ENCODE peak calls at places on chromosomes 5 and 9, in four cellular contexts. S is HCT116; U is mammary epithelial cell; C is CD4-positive, alpha-beta T cell. E is an unnamed sample.

GRCh38 chr9:80649496-80649895 is 1039.9 kb downstream of the TLE1 start:
- DNase-seq in S (no peak), U (no peak), C (no peak), E (no peak)

GRCh38 chr5:102539598-102539997 is 40.8 kb upstream of the SLCO6A1 start:
- DNase-seq in S (no peak), U (no peak), C (no peak), E (no peak)

GRCh38 chr9:37405350-37405749 is 17.1 kb upstream of the GRHPR start:
- DNase-seq in S (no peak), U (no peak), C (no peak), E (no peak)

GRCh38 chr9:90778746-90779145 is 22.9 kb upstream of the SYK start:
- DNase-seq in S (no peak), U (no peak), C (no peak), E (no peak)

GRCh38 chr9:928363-929042 is 48.0 kb upstream of the DMRT3 start:
- DNase-seq in S (peak), U (no peak), C (no peak), E (no peak)

GRCh38 chr9:117276444-117276843 is 138.4 kb downstream of the ASTN2 start:
- DNase-seq in S (no peak), U (no peak), C (no peak), E (no peak)

GRCh38 chr9:111833941-111834340 is 39.2 kb upstream of the SHOC1 start:
- DNase-seq in S (no peak), U (peak), C (no peak), E (peak)

GRCh38 chr5:56910123-56910951 is 941 bp downstream of the SETD9 start:
- DNase-seq in S (no peak), U (no peak), C (no peak), E (no peak)

GRCh38 chr5:163565931-163566608 is 60.7 kb downstream of the MAT2B start:
- DNase-seq in S (no peak), U (peak), C (no peak), E (peak)

GRCh38 chr9:70954126-70954525 is 167.3 kb downstream of the TRPM3 start:
- DNase-seq in S (peak), U (peak), C (no peak), E (peak)

GRCh38 chr9:135348788-135349150 is 130.8 kb upstream of the PPP1R26 start:
- DNase-seq in S (no peak), U (no peak), C (no peak), E (no peak)

GRCh38 chr5:147669113-147669869 is 113.2 kb downstream of the JAKMIP2 start:
- DNase-seq in S (no peak), U (no peak), C (no peak), E (no peak)

GRCh38 chr5:153496835-153497234 is 6.4 kb downstream of the GRIA1 start:
- DNase-seq in S (peak), U (peak), C (no peak), E (peak)

GRCh38 chr9:127194881-127195713 is 69.5 kb upstream of the GARNL3 start:
- DNase-seq in S (peak), U (peak), C (no peak), E (no peak)

GRCh38 chr5:8721536-8721935 is 824.3 kb downstream of the SEMA5A start:
- DNase-seq in S (no peak), U (no peak), C (no peak), E (no peak)

GRCh38 chr9:84111726-84112125 is 131.1 kb downstream of the RMI1 start:
- DNase-seq in S (no peak), U (peak), C (no peak), E (no peak)

GRCh38 chr5:63697811-63698210 is 264.4 kb downstream of the HTR1A start:
- DNase-seq in S (no peak), U (no peak), C (no peak), E (no peak)
- H3K27ac ChIP-seq in S (no peak), U (no peak), C (no peak), E (no peak)

DNA sequence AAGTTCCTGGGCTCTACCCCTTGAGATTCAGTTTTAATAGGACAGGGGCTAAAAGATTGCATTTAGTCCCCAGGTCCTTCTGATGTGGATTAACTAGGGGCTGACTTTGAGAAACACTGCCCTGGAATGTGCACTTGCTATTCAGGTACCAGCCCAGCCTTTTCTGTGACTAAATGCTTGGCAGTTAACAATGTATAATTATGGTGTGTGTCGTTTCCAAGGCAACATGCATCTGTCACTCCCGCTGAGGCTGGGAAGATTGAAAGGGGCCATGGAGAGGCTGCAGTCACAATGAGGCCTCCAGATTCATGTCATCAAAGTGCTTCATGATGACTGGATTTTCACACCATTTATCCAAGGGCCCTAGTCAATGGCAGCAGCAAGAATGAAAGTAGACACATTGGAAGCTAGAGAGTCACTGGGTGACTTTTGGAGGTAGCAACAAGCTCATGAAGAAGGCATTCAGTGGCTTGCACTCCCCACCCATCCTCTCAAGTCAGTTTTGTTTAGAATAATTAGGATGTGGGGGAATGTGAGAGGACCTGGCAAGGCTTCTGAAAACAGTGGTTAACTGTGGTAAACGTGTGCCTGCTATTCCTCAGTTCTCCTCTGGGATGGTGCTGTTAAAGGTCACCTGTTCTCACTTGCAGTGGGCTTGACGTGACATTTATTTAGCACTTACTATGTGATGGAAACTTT is 28.3 kb downstream of the RAI14 start:
- DNase-seq in S (peak), U (peak), C (no peak), E (peak)
- TF ChIP-seq CTCF in S (no peak), U (peak), C (no peak), E (peak)

GRCh38 chr9:92359380-92360007 is 33.7 kb downstream of the CENPP start:
- DNase-seq in S (no peak), U (no peak), C (no peak), E (no peak)

DNA sequence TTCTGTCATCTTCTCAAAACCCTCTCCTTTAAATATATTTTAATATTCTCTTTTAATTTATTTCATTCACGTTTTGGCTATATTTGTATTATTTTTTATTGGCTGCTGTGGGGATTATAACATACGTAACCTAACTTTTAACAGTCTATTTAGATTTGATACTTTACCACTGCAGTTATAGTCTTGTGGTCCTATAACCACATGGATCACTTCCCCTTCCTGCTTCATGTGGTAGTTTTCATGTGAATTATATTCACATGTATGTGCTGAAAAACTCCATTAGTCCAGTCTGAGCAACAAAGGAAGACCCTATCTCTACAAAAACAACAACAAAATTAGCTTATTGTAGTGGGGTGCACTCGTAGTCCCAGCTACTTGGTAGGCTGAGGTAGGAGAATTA is 34.3 kb downstream of the CENPP start:
- DNase-seq in S (no peak), U (no peak), C (no peak), E (no peak)
- H3K27ac ChIP-seq in S (no peak), U (no peak), C (no peak), E (no peak)

GRCh38 chr5:168313596-168314204 is 22.3 kb downstream of the WWC1 start:
- DNase-seq in S (no peak), U (no peak), C (no peak), E (no peak)

GRCh38 chr5:168312606-168313297 is 21.3 kb downstream of the WWC1 start:
- DNase-seq in S (no peak), U (no peak), C (no peak), E (no peak)

GRCh38 chr5:168315991-168316578 is 24.6 kb downstream of the WWC1 start:
- DNase-seq in S (no peak), U (no peak), C (no peak), E (no peak)

GRCh38 chr5:168315416-168315990 is 24.1 kb downstream of the WWC1 start:
- DNase-seq in S (no peak), U (no peak), C (no peak), E (no peak)

GRCh38 chr5:168314735-168315411 is 23.4 kb downstream of the WWC1 start:
- DNase-seq in S (peak), U (peak), C (no peak), E (peak)
- TF ChIP-seq CTCF in S (no peak), U (peak), C (no peak), E (peak)

DNA sequence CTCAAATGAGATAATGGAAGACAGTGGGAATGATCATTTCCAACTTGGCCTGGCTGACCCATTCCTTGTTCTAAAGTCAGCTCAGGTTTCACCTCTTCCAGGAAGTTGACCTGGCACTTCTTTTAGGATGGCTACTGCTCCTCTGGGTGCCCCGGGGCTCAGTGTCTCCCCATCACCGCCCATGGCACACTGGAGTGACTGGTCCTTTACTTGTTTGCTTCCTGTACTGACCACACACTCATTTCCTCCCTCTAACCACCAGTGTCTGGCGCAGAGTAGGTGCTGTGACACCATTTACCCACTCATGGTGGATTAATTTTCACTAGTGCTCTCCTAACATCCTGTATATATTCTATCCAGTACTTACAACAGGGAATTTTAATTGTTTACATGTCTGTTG is 183.5 kb downstream of the CDK5RAP2 start:
- DNase-seq in S (no peak), U (no peak), C (no peak), E (no peak)
- H3K27ac ChIP-seq in S (no peak), U (no peak), C (no peak), E (peak)

GRCh38 chr9:16601991-16602390 is 268.5 kb downstream of the BNC2 start:
- DNase-seq in S (no peak), U (no peak), C (no peak), E (no peak)
- TF ChIP-seq CTCF in S (no peak), U (peak), C (no peak), E (no peak)

GRCh38 chr9:87498816-87499454 is 1.3 kb downstream of the DAPK1 start:
- DNase-seq in S (no peak), U (no peak), C (no peak), E (no peak)
- H3K27ac ChIP-seq in S (no peak), U (no peak), C (no peak), E (no peak)

GRCh38 chr9:2600307-2600706 is 21.3 kb upstream of the VLDLR start:
- DNase-seq in S (no peak), U (no peak), C (no peak), E (no peak)
- TF ChIP-seq CTCF in S (peak), U (peak), C (no peak), E (no peak)

GRCh38 chr9:124190761-124191160 is 67.0 kb upstream of the NEK6 start:
- DNase-seq in S (no peak), U (no peak), C (no peak), E (no peak)
- H3K27ac ChIP-seq in S (no peak), U (no peak), C (no peak), E (no peak)

DNA sequence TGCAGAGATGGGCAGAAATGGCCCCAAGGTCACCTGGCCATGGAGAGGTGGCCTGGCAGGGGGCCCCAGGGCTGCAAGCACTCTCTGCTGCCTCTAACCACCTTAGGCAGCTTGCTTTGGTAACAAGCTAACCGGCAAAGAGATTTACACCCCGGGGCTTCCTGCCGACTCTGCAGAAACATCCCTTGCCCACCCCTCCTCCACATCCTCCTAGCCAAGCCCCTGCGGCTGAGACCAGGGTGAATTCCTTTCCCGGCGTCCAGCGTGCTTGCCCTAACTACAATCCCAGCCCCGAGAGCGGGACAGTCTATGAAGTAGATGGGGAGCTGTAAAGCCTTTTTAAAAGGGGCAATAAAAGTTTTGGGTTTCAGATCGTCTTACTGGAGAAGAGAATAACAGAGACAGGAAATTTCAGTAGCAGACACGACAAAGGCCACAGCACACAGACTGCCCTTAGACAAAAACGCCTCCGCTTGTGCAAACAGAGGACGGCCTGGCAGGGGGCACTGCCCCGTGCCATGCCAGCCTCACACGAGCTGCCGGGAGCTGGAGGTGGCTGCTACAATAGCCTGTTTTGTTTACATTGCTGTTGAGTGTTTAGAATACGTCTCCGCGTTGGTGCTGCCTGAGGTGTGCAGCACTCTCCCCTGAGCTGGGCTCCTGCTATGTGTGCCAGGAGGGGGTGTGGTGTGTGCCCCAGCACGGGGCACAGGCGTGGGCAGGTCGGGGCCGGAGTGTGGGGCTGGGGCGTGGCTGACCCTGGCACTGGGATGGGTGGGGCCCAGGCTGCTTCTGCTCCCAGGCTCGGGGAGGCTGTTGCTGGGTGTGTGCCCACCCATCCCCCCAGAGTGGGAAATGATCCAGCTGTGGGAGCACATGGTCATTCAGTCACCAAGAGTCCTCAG is 15.3 kb downstream of the MYMK start:
- DNase-seq in S (no peak), U (no peak), C (peak), E (no peak)
- TF ChIP-seq CTCF in S (no peak), U (no peak), C (no peak), E (no peak)

E was measured in brain microvascular endothelial cell.